ENCODE peak calls at places on chromosomes 5 and 9, in five cellular contexts. C is mammary epithelial cell, B is heart left ventricle, P is A549, I is tibial artery. J is an unnamed sample.
A peak's percentile ranks its signal among the peaks of the same experiment; 100 is the strongest.

GRCh38 chr5:57434227-57434640 is 48.4 kb downstream of the ACTBL2 start:
- DNase-seq in C (no peak), B (peak; percentile 63), P (no peak), I (no peak), J (peak; percentile 91)

GRCh38 chr9:129097671-129098306 is 12.8 kb downstream of the CRAT start:
- DNase-seq in C (no peak), B (no peak), P (no peak), I (no peak), J (no peak)

GRCh38 chr9:76996700-76997099 is 22.8 kb upstream of the FOXB2 start:
- DNase-seq in C (no peak), B (peak; percentile 33), P (no peak), I (no peak), J (peak; percentile 51)

GRCh38 chr5:173627860-173628392 is 11.5 kb upstream of the BOD1 start:
- DNase-seq in C (no peak), B (no peak), P (no peak), I (no peak), J (no peak)

GRCh38 chr9:125867752-125868400 is 120.7 kb downstream of the PBX3 start:
- DNase-seq in C (peak; percentile 39), B (no peak), P (no peak), I (no peak), J (peak; percentile 80)

GRCh38 chr5:159759791-159760300 is 156.4 kb upstream of the ADRA1B start:
- DNase-seq in C (no peak), B (no peak), P (no peak), I (no peak), J (no peak)

GRCh38 chr9:6506571-6506970 is 93.6 kb downstream of the UHRF2 start:
- DNase-seq in C (peak; percentile 76), B (no peak), P (no peak), I (no peak), J (no peak)

GRCh38 chr5:135116146-135116545 is 82.1 kb upstream of the PITX1 start:
- DNase-seq in C (peak; percentile 39), B (peak; percentile 38), P (no peak), I (peak; percentile 71), J (no peak)

DNA sequence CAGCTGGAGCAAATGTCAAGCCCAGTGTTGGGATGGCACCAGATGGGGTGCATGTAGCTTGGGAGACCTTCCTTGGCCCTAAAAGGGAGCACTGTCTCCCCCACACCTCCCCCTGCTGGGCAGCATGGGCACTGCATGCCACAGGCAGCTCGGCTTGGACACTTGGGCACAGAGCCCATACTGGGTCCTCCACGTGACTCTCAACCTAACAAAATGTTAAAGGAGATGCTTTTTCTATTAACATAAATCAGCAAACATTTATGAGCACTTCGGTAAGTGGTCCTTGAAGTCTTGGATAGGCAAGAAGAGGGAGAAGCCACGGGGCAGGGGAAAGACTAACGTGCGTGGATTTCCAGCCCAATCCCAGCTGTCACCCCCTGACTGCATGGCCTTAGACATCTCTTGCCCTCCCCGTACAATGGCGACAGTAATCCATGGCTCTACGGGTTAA is 23.9 kb upstream of the MAPK9 start:
- DNase-seq in C (peak; percentile 12), B (no peak), P (peak; percentile 54), I (no peak), J (peak; percentile 69)
- TF ChIP-seq CTCF in C (peak; percentile 86), B (peak; percentile 80), P (peak; percentile 78), I (peak; percentile 89), J (no peak)

DNA sequence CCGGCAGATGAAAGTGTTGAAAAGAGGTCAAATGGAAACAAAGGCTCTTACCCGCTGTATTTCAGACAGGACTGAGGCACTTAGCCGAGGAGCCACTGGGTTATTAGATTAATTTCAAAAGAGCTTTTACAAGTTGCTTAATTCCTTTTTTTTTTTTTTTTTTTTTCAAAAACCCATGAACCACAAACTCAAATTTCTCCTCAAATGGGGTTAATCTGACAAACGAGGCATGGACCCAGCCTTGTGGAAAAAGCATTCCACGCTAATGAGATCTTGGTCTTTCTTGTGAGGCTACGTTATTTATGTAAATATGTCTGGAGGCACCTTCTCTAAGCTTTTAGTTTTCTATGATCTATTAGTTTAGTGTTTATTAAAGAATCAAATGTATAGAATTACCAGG is 134.5 kb downstream of the CDH6 start:
- DNase-seq in C (no peak), B (no peak), P (no peak), I (no peak), J (no peak)
- H3K4me3 ChIP-seq in C (no peak overlapping the region), B (no peak overlapping the region), P (no peak overlapping the region), I (no peak overlapping the region), J (no peak overlapping the region)

DNA sequence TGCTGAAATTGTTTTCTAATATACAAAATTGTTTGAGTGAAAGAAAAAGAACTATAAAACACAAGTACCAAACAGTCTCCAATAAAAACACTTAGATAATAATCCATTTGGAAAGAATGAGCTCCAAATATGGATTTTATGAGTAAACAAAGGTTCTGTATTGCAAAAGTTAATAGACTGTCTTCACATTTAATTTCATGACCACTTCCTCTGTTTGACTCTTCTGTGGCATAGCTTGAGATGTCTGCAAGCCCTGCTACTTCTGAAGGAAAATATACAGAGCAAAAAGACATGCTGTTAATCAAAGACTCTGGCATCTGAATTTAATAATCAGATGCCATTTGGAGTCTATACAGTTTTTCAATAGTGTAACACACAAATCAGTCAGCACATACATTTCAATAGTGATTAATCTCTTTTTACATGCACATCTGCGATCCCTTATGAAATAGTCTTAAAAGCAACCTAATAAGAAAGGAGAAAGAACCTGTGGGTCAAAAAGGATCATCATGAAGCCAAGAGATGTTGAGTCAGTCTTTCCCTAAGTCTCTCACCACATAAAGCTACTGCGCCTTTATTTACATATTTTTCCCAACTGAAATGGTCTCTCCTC is 165.4 kb upstream of the LHFPL2 start:
- DNase-seq in C (no peak), B (no peak), P (no peak), I (no peak), J (no peak)
- TF ChIP-seq CTCF in C (no peak), B (no peak), P (no peak), I (no peak), J (no peak)

GRCh38 chr5:143435207-143435657 is 31.7 kb upstream of the NR3C1 start:
- DNase-seq in C (no peak), B (peak; percentile 28), P (no peak), I (no peak), J (peak; percentile 8)
- H3K4me3 ChIP-seq in C (no peak overlapping the region), B (peak overlapping the region; percentile 15), P (no peak overlapping the region), I (no peak overlapping the region), J (no peak overlapping the region)

DNA sequence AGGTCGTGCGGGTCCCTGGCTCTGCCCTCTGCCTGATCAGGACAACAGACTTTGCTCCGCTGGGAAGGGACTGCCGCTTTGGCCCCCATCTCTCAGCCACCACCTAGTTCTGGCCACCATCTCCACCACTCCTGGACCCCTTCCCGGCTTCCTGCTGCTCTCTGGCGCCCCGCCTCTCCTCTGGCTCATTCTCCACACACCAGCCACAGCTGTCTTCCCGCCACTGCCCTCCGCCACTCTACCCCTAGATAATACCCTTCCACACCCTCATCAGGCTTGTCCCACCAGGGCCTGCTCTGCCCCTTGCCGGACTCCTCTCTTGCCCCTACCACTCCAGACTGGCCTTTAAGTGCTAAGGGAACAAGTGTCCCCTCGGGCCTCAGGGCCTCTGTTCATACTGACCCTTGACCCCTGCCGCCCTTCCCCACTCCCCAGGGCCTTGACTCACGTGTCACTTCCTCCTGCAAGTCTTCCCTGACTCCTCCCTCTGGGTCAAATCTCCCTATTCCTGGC is 3.0 kb upstream of the CDX1 start:
- DNase-seq in C (no peak), B (peak; percentile 76), P (no peak), I (peak; percentile 90), J (no peak)
- TF ChIP-seq CTCF in C (no peak), B (no peak), P (no peak), I (peak; percentile 35), J (peak; percentile 29)

GRCh38 chr9:13956107-13956506 is 357.8 kb downstream of the NFIB start:
- DNase-seq in C (no peak), B (no peak), P (no peak), I (no peak), J (no peak)
- H3K4me3 ChIP-seq in C (no peak overlapping the region), B (no peak overlapping the region), P (no peak overlapping the region), I (no peak overlapping the region), J (no peak overlapping the region)

GRCh38 chr5:1762121-1762877 is 37.3 kb downstream of the MRPL36 start:
- DNase-seq in C (no peak), B (peak; percentile 5), P (no peak), I (no peak), J (no peak)

GRCh38 chr5:1763960-1764605 is 35.6 kb downstream of the MRPL36 start:
- DNase-seq in C (no peak), B (peak; percentile 11), P (no peak), I (no peak), J (no peak)

GRCh38 chr5:1762878-1763547 is 36.6 kb downstream of the MRPL36 start:
- DNase-seq in C (no peak), B (no peak), P (no peak), I (no peak), J (no peak)

GRCh38 chr5:1764606-1764960 is 35.1 kb downstream of the MRPL36 start:
- DNase-seq in C (no peak), B (peak; percentile 4), P (no peak), I (peak; percentile 47), J (no peak)

DNA sequence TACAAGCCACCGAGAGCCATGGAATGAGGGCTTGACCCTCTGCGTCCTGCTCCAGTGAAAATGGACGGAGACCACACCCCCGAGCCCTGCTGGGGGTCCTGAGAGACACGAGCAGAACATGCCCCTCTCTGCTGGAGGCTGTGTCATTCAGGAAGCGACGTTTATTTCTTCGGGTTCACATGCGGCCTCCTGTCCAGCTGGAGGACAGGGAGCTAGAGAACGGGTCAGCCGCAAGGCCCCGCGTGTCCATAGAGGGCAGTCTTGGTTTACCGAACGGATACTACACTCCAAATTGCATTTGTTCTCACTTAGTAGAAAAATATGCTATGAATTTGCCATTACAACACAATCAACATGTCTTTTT is 36.1 kb downstream of the MRPL36 start:
- DNase-seq in C (peak; percentile 32), B (peak; percentile 37), P (peak; percentile 72), I (no peak), J (peak; percentile 83)
- TF ChIP-seq CTCF in C (peak; percentile 80), B (peak; percentile 64), P (peak; percentile 61), I (peak; percentile 36), J (peak; percentile 95)

GRCh38 chr5:75660678-75661465 is 49.6 kb downstream of the ANKDD1B start:
- DNase-seq in C (no peak), B (no peak), P (no peak), I (no peak), J (no peak)
- H3K4me3 ChIP-seq in C (no peak overlapping the region), B (no peak overlapping the region), P (no peak overlapping the region), I (no peak overlapping the region), J (no peak overlapping the region)

DNA sequence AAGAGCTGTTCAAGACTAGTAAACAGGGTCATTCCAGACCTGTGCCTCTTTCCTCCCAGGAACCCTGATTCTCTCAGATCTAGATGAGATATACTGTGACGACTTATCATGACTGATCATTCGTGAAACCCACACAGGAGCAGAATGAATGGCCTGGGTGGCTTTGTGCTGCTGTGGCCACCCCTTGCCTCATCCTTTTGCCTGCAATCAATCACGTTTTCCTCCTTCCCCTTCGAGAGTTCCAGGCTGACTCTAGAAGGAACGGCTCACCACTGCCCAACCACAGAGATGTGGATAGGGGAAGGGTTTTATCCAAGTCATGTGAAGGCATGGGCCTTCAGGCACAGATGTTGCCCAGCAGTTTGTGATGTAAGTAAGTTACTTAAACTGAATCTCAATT is 5.8 kb downstream of the ANXA6 start:
- DNase-seq in C (no peak), B (no peak), P (no peak), I (peak; percentile 72), J (no peak)
- TF ChIP-seq CTCF in C (no peak), B (no peak), P (no peak), I (no peak), J (no peak)

GRCh38 chr9:121498150-121498486 is 1.5 kb downstream of the GGTA1 start:
- DNase-seq in C (peak; percentile 70), B (no peak), P (peak; percentile 94), I (peak; percentile 86), J (peak; percentile 81)
- H3K4me3 ChIP-seq in C (no peak overlapping the region), B (peak overlapping the region; percentile 69), P (peak overlapping the region; percentile 53), I (peak overlapping the region; percentile 82), J (no peak overlapping the region)